ENCODE peak calls at places on chromosomes 13 and 19, in five cellular contexts. B, I, V, Z and M are unnamed samples.

GRCh38 chr13:96052655-96053002 is 572 bp downstream of the UGGT2 start:
- DNase-seq in Z (peak; percentile 52), I (peak; percentile 40), V (peak; percentile 28), B (no peak), M (peak; percentile 61)

GRCh38 chr19:53917356-53917755 is 8.3 kb downstream of the CACNG7 start:
- DNase-seq in Z (no peak), I (no peak), B (no peak), V (no peak), M (no peak)

GRCh38 chr19:23914402-23915286 is at the start of gene ZNF726:
- DNase-seq in V (peak; percentile 37), B (no peak), I (peak; percentile 90), Z (no peak), M (peak; percentile 77)

GRCh38 chr19:45113628-45114027 is 20.6 kb downstream of the PPP1R37 start:
- DNase-seq in V (no peak), B (no peak), Z (peak; percentile 66), I (no peak), M (no peak)

GRCh38 chr13:74866151-74866550 is 615.8 kb downstream of the TBC1D4 start:
- DNase-seq in B (no peak), I (no peak), V (no peak), Z (no peak), M (no peak)

GRCh38 chr19:50152578-50152977 is 10.5 kb downstream of the IZUMO2 start:
- DNase-seq in V (no peak), I (no peak), Z (no peak), B (no peak), M (no peak)

GRCh38 chr19:5539431-5539833 is 28.3 kb downstream of the TINCR start:
- DNase-seq in I (no peak), V (no peak), Z (no peak), B (no peak), M (peak; percentile 66)

GRCh38 chr19:51507209-51507608 is 5.6 kb upstream of the SIGLEC12 start:
- DNase-seq in V (no peak), Z (no peak), I (peak; percentile 51), B (no peak), M (no peak)

GRCh38 chr19:24033962-24034342 is 53.0 kb upstream of the ZNF254 start:
- DNase-seq in B (no peak), I (peak; percentile 13), V (no peak), Z (peak; percentile 41), M (peak; percentile 45)

GRCh38 chr19:1136201-1136600 is 32.4 kb downstream of the GPX4 start:
- DNase-seq in I (no peak), V (no peak), B (no peak), Z (no peak), M (no peak)

GRCh38 chr13:59519776-59520175 is 644.0 kb downstream of the DIAPH3 start:
- DNase-seq in V (no peak), I (no peak), B (no peak), Z (no peak), M (no peak)

GRCh38 chr19:35085947-35086346 is 29.7 kb upstream of the FXYD3 start:
- DNase-seq in Z (no peak), V (peak; percentile 42), B (no peak), I (no peak), M (no peak)

GRCh38 chr13:87120476-87120875 is 550.7 kb upstream of the SLITRK5 start:
- DNase-seq in Z (no peak), V (no peak), B (no peak), I (no peak), M (no peak)

GRCh38 chr13:66402546-66402945 is 827.6 kb downstream of the PCDH9 start:
- DNase-seq in Z (no peak), V (no peak), I (no peak), B (no peak), M (no peak)

GRCh38 chr13:47413112-47413511 is 516.3 kb upstream of the HTR2A start:
- DNase-seq in V (no peak), Z (no peak), B (no peak), I (no peak), M (no peak)

GRCh38 chr13:51070005-51070649 is 40.9 kb downstream of the C13orf42 start:
- DNase-seq in Z (peak; percentile 44), I (peak; percentile 48), V (peak; percentile 30), B (peak; percentile 78), M (peak; percentile 74)

GRCh38 chr13:51026016-51026415 is 85.1 kb downstream of the C13orf42 start:
- DNase-seq in V (no peak), Z (no peak), B (no peak), I (no peak), M (no peak)

DNA sequence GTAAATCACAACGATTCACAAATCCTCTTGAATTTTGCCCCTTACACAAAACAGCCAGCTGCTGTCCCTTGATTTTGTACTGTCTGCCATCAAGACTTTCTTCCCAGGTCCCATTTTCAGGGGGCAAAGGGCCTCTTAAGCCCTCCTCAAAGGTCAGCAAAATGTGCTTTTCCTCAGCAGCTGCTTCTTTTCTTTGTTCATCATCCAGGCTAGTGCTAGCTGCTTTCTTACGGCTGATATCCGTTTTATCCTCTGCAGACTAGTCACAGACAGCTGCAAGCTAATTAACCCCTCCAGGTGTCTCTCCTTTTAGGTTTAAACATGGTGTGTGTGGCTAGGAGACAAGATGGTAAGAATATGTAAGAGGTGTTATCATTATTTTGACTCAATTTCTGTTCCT is 90.9 kb downstream of the NALCN start:
- DNase-seq in B (no peak), Z (no peak), V (no peak), I (no peak), M (no peak)
- TF ChIP-seq GABPA in B (no peak), Z (no peak), V (no peak), I (no peak), M (no peak)

DNA sequence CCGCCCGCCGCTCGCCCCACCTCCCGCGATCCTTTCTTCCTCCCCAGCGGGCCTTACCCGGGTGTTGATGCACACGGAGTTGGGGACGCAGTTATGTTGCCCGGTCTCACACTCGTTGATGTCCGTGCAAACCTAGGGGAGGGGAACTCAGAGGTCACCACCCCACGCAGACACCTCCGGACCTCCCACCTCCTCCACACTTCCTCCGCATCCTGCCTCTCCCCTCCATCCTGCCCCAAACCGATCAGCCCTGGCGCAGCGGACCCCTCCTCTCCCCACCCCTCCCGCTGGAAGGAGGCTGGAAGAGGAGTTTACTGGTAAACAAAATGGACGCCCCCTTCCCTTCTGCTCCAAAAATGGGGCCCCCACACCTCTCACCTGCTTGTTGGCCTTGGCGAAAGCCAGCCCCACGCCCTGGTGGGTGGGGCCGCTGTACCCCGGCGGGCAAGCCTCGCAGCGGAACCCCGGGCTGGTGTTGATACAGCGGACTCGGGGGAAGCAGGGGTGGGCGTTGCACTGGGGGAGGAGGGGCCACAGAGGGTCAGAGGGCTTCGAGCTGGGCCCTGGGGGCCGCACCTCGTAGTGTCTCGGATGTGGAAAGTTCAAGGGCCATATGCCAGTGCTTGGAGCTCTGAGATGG is 2.2 kb downstream of the COMP start:
- DNase-seq in B (no peak), Z (no peak), V (no peak), I (no peak), M (no peak)
- TF ChIP-seq RFX5 in B (no peak), Z (no peak), V (no peak), I (no peak), M (no peak)

DNA sequence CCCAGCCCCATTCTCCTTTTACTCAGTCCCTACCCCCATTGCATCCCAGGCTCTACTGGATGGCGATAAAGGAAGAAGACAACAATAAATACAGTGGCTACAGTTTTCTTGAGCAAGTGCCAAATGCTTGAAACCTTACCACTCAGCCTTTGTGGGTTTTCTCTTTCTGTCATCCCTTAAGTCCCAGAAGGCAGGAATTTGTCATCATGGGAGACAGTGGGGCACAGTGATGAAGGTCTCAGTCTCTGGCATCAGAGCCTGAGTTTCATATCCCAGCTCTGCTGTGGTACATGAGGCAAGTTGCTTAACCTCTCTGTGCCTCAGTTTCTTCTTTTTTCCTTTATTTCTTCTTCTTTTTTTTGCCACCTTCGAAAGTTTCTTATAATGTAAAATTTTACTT is 5.1 kb upstream of the COMP start:
- DNase-seq in V (no peak), Z (no peak), I (no peak), B (no peak), M (no peak)
- TF ChIP-seq GABPA in V (no peak), Z (no peak), I (no peak), B (no peak), M (no peak)

GRCh38 chr13:54357284-54357933 is 1328.8 kb downstream of the OLFM4 start:
- DNase-seq in Z (no peak), I (no peak), B (no peak), V (no peak), M (no peak)
- TF ChIP-seq RFX5 in Z (no peak), I (no peak), B (no peak), V (no peak), M (no peak)